ENCODE peak calls at places on chromosomes 12 and 14, in nine cellular contexts. L, G, B, M, Z, P, K, R and X are unnamed samples.
A peak's percentile ranks its signal among the peaks of the same experiment; 100 is the strongest.

GRCh38 chr12:58309806-58310205 is 368.4 kb downstream of the ATP23 start:
- DNase-seq in Z (no peak), P (no peak), L (no peak), B (no peak), G (no peak), K (no peak), M (no peak), R (peak; percentile 64), X (no peak)

GRCh38 chr14:102316746-102317563 is 2.6 kb upstream of the ZNF839 start:
- DNase-seq in G (peak; percentile 93), L (peak; percentile 90), B (peak; percentile 99), K (peak; percentile 94), Z (peak; percentile 91), R (peak; percentile 86), M (peak; percentile 58), P (peak; percentile 90), X (peak; percentile 64)

GRCh38 chr14:102097441-102098135 is 10.7 kb upstream of the HSP90AA1 start:
- DNase-seq in G (no peak), K (no peak), L (no peak), R (no peak), P (no peak), M (no peak), Z (no peak), B (peak; percentile 57), X (no peak)

GRCh38 chr14:53032161-53032803 is 81.4 kb upstream of the FERMT2 start:
- DNase-seq in M (no peak), B (no peak), G (peak; percentile 53), Z (no peak), L (no peak), K (peak; percentile 38), R (peak; percentile 43), P (peak; percentile 87), X (no peak)

GRCh38 chr12:131137836-131138637 is 184.3 kb downstream of the ADGRD1 start:
- DNase-seq in R (no peak), B (peak; percentile 51), M (no peak), K (no peak), G (no peak), L (no peak), Z (no peak), P (no peak), X (no peak)

GRCh38 chr12:1552171-1552570 is 42.2 kb downstream of the FBXL14 start:
- DNase-seq in K (no peak), Z (no peak), M (no peak), B (peak; percentile 16), G (no peak), P (no peak), L (no peak), R (no peak), X (no peak)

GRCh38 chr12:3281588-3282150 is 204.5 kb downstream of the TSPAN9 start:
- DNase-seq in B (no peak), M (no peak), R (no peak), Z (no peak), P (no peak), K (no peak), L (no peak), G (no peak), X (no peak)

GRCh38 chr14:101022121-101022520 is 118.6 kb upstream of the RTL1 start:
- DNase-seq in G (no peak), M (no peak), R (no peak), P (peak; percentile 69), Z (no peak), K (no peak), L (no peak), B (peak; percentile 14), X (no peak)

GRCh38 chr12:84738481-84738972 is 174.1 kb downstream of the SLC6A15 start:
- DNase-seq in K (no peak), R (peak; percentile 8), Z (no peak), L (no peak), G (no peak), P (peak; percentile 2), B (no peak), M (no peak), X (no peak)